ENCODE peak calls at places on chromosome 1, in nine cellular contexts. S, Z, F, I, N, Y, G, U and Q are unnamed samples. For H3K36me3 and H3K27me3, the result is how much of the 10 kb centered on the place peaks cover.

GRCh38 chr1:31881698-31882000 is 56.5 kb downstream of the PTP4A2 start:
- DNase-seq in Z (no peak), S (no peak), G (peak), F (no peak), U (no peak), N (no peak), I (no peak), Y (no peak), Q (no peak)

GRCh38 chr1:42952353-42953001 is 6.2 kb downstream of the SLC2A1 start:
- DNase-seq in Z (no peak), F (no peak), G (no peak), S (no peak), U (no peak), Y (no peak), I (no peak), N (no peak), Q (no peak)

GRCh38 chr1:173206816-173207595 is at the start of gene TNFSF4:
- DNase-seq in Z (no peak), Y (no peak), F (no peak), G (no peak), N (no peak), U (no peak), S (no peak), I (no peak), Q (no peak)

GRCh38 chr1:164703971-164704411 is 145.0 kb downstream of the PBX1 start:
- DNase-seq in Z (no peak), F (no peak), N (no peak), S (no peak), I (no peak), U (no peak), Y (no peak), G (no peak), Q (no peak)

GRCh38 chr1:18726388-18726787 is 95.7 kb downstream of the PAX7 start:
- DNase-seq in U (no peak), N (no peak), F (no peak), Y (no peak), G (no peak), I (no peak), S (no peak), Z (no peak), Q (no peak)

GRCh38 chr1:212070720-212071302 is 35.3 kb downstream of the DTL start:
- DNase-seq in S (no peak), F (no peak), Z (no peak), G (peak), Y (no peak), N (no peak), I (peak), U (peak), Q (no peak)

GRCh38 chr1:20150969-20151368 is 11.8 kb downstream of the PLA2G2F start:
- DNase-seq in N (no peak), F (no peak), U (no peak), Z (no peak), G (no peak), I (no peak), S (no peak), Y (no peak), Q (no peak)

GRCh38 chr1:75797273-75797588 is 549 bp downstream of the MSH4 start:
- DNase-seq in U (no peak), G (no peak), Z (no peak), N (no peak), I (no peak), Y (no peak), S (no peak), F (no peak), Q (no peak)

GRCh38 chr1:227365473-227366067 is 47.3 kb upstream of the CDC42BPA start:
- DNase-seq in N (no peak), Y (no peak), G (no peak), U (no peak), Z (no peak), S (no peak), I (no peak), F (no peak), Q (no peak)

GRCh38 chr1:165235777-165236285 is 120.7 kb downstream of the LMX1A start:
- DNase-seq in G (peak), S (peak), N (peak), Y (no peak), U (no peak), F (no peak), Z (no peak), I (no peak), Q (no peak)

GRCh38 chr1:79519084-79519760 is 512.7 kb upstream of the ADGRL4 start:
- DNase-seq in S (no peak), F (no peak), Y (no peak), G (no peak), I (no peak), Z (no peak), N (no peak), U (no peak), Q (no peak)

GRCh38 chr1:181126871-181127587 is 38.5 kb downstream of the IER5 start:
- DNase-seq in I (no peak), S (no peak), G (peak), N (peak), F (no peak), Z (no peak), Y (no peak), U (no peak), Q (no peak)

GRCh38 chr1:54545916-54546635 is 2.0 kb upstream of the ACOT11 start:
- DNase-seq in S (no peak), I (no peak), Z (no peak), U (no peak), Y (no peak), F (no peak), N (no peak), G (no peak), Q (no peak)

GRCh38 chr1:30906631-30907389 is 1.7 kb downstream of the SDC3 start:
- DNase-seq in G (no peak), I (no peak), N (no peak), F (no peak), Y (peak), Z (no peak), S (no peak), U (no peak), Q (no peak)

GRCh38 chr1:162663589-162664030 is 31.3 kb downstream of the DDR2 start:
- DNase-seq in Y (no peak), S (no peak), F (peak), I (no peak), N (no peak), Z (no peak), U (no peak), G (no peak), Q (peak)

GRCh38 chr1:91827094-91828006 is 58.6 kb downstream of the TGFBR3 start:
- DNase-seq in I (no peak), G (no peak), U (no peak), N (no peak), Y (no peak), F (no peak), S (peak), Z (no peak), Q (no peak)

GRCh38 chr1:27637052-27637451 is 2.1 kb upstream of the FGR start:
- DNase-seq in S (no peak), N (no peak), Z (no peak), F (no peak), G (no peak), I (no peak), U (no peak), Y (no peak), Q (no peak)

GRCh38 chr1:209704584-209704983 is at the start of gene HSD11B1:
- DNase-seq in F (peak), N (peak), Y (peak), G (no peak), Z (peak), S (peak), U (no peak), I (no peak), Q (peak)

GRCh38 chr1:222824641-222825040 is 9.8 kb downstream of the DISP1 start:
- DNase-seq in Z (no peak), G (no peak), U (no peak), Y (no peak), I (no peak), F (no peak), S (no peak), N (no peak), Q (no peak)

GRCh38 chr1:232317336-232317735 is 312.6 kb downstream of the SIPA1L2 start:
- DNase-seq in I (peak), N (no peak), Z (no peak), Y (no peak), U (no peak), S (no peak), F (no peak), G (no peak), Q (no peak)

GRCh38 chr1:74641876-74642275 is 31.7 kb downstream of the ERICH3 start:
- DNase-seq in S (no peak), G (no peak), Z (no peak), Y (no peak), N (no peak), F (no peak), I (peak), U (no peak), Q (no peak)

GRCh38 chr1:234478152-234478480 is 863 bp downstream of the TARBP1 start:
- DNase-seq in U (no peak), G (peak), F (peak), S (peak), N (peak), Y (peak), Z (no peak), I (no peak), Q (no peak)

GRCh38 chr1:107648071-107648470 is 316.9 kb downstream of the VAV3 start:
- DNase-seq in N (no peak), Z (no peak), I (no peak), U (peak), G (no peak), S (no peak), Y (no peak), F (no peak), Q (no peak)

GRCh38 chr1:4121293-4121684 is 221.2 kb upstream of the C1orf174 start:
- DNase-seq in G (no peak), S (no peak), Y (no peak), I (no peak), F (no peak), Z (peak), N (no peak), U (no peak), Q (no peak)

GRCh38 chr1:11168731-11169130 is 20.4 kb upstream of the ANGPTL7 start:
- DNase-seq in S (no peak), U (no peak), F (no peak), G (no peak), N (no peak), Y (no peak), I (no peak), Z (no peak), Q (no peak)

GRCh38 chr1:241808265-241808664 is 39.7 kb upstream of the EXO1 start:
- DNase-seq in U (no peak), G (no peak), S (no peak), N (no peak), F (no peak), Y (no peak), Z (no peak), I (no peak), Q (no peak)

GRCh38 chr1:185767721-185768120 is 33.5 kb downstream of the HMCN1 start:
- DNase-seq in I (no peak), G (no peak), F (no peak), U (no peak), N (no peak), S (no peak), Y (no peak), Z (no peak), Q (no peak)

GRCh38 chr1:39900662-39901485 is 843 bp downstream of the MYCL start:
- DNase-seq in N (peak), Y (peak), I (no peak), Z (no peak), G (peak), U (no peak), F (no peak), S (peak), Q (no peak)

GRCh38 chr1:219281834-219282233 is 108.2 kb downstream of the LYPLAL1 start:
- DNase-seq in F (no peak), Y (no peak), N (no peak), S (no peak), I (no peak), G (no peak), Z (no peak), U (no peak), Q (no peak)

GRCh38 chr1:219788091-219788490 is 140.3 kb downstream of the SLC30A10 start:
- DNase-seq in I (no peak), U (no peak), N (no peak), Y (no peak), G (no peak), F (no peak), Z (no peak), S (no peak), Q (no peak)

GRCh38 chr1:221840511-221841243 is 98.8 kb upstream of the DUSP10 start:
- DNase-seq in Y (no peak), N (no peak), I (no peak), U (no peak), G (no peak), Z (peak), S (no peak), F (peak), Q (no peak)

GRCh38 chr1:26922201-26922729 is 722 bp downstream of the NUDC start:
- DNase-seq in N (no peak), S (no peak), U (no peak), Y (no peak), Z (no peak), I (no peak), G (no peak), F (no peak), Q (no peak)

GRCh38 chr1:109838838-109839240 is 71.8 kb upstream of the CSF1 start:
- DNase-seq in N (no peak), Z (no peak), S (no peak), I (no peak), Y (no peak), U (no peak), F (no peak), G (no peak), Q (no peak)

GRCh38 chr1:207049974-207050391 is 1.0 kb downstream of the YOD1 start:
- DNase-seq in Y (no peak), N (no peak), F (peak), I (no peak), S (peak), G (peak), U (no peak), Z (no peak), Q (no peak)

GRCh38 chr1:33903210-33903589 is 39.3 kb downstream of the HMGB4 start:
- DNase-seq in Z (no peak), U (peak), I (peak), S (no peak), F (no peak), Y (no peak), N (no peak), G (no peak), Q (peak)

DNA sequence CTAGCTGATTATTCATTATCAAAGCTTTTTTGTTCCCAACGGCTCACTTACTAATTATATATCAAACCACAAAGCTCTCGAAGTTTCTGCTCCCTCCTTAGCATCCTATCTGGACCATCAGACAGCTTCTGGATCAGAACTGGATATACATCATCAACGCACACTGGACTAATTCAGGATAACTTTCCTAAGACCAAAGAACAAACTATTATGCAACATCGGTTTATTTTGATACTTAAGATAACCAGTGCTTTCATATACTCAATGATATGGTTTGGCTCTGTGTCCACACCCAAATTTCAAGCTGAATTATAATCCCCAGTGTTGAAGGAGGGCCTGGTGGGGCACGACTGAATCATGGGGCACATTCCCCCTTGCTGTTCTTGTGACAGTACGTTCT is 110.8 kb downstream of the SMYD3 start:
- DNase-seq in F (no peak), G (no peak), Z (no peak), Y (no peak), N (no peak), S (no peak), I (no peak), U (no peak), Q (no peak)
- H3K36me3 ChIP-seq in F (under half), G (under half), Z (under half), Y (under half), N (under half), S (under half), I (under half), U (under half), Q (under half)

GRCh38 chr1:58545591-58546519 is 671 bp downstream of the OMA1 start:
- DNase-seq in S (peak), F (peak), U (no peak), Z (peak), I (no peak), N (peak), G (peak), Y (peak), Q (peak)

GRCh38 chr1:58548381-58548780 is 1.9 kb upstream of the OMA1 start:
- DNase-seq in Z (no peak), N (no peak), G (no peak), U (no peak), Y (no peak), S (no peak), I (no peak), F (no peak), Q (no peak)

GRCh38 chr1:58549231-58549958 is 2.9 kb upstream of the OMA1 start:
- DNase-seq in Y (no peak), F (no peak), G (no peak), Z (no peak), S (no peak), N (no peak), U (no peak), I (no peak), Q (no peak)

GRCh38 chr1:58551741-58552140 is 5.2 kb upstream of the OMA1 start:
- DNase-seq in Z (no peak), U (no peak), G (no peak), S (no peak), I (no peak), F (no peak), N (no peak), Y (no peak), Q (no peak)

GRCh38 chr1:58546520-58547308 is at the start of gene OMA1:
- DNase-seq in Z (peak), U (peak), N (peak), S (peak), Y (peak), I (peak), G (peak), F (peak), Q (peak)
- TF ChIP-seq CTCF in Z (peak), U (peak), N (peak), S (peak), Y (peak), I (peak), G (peak), F (peak), Q (peak)

DNA sequence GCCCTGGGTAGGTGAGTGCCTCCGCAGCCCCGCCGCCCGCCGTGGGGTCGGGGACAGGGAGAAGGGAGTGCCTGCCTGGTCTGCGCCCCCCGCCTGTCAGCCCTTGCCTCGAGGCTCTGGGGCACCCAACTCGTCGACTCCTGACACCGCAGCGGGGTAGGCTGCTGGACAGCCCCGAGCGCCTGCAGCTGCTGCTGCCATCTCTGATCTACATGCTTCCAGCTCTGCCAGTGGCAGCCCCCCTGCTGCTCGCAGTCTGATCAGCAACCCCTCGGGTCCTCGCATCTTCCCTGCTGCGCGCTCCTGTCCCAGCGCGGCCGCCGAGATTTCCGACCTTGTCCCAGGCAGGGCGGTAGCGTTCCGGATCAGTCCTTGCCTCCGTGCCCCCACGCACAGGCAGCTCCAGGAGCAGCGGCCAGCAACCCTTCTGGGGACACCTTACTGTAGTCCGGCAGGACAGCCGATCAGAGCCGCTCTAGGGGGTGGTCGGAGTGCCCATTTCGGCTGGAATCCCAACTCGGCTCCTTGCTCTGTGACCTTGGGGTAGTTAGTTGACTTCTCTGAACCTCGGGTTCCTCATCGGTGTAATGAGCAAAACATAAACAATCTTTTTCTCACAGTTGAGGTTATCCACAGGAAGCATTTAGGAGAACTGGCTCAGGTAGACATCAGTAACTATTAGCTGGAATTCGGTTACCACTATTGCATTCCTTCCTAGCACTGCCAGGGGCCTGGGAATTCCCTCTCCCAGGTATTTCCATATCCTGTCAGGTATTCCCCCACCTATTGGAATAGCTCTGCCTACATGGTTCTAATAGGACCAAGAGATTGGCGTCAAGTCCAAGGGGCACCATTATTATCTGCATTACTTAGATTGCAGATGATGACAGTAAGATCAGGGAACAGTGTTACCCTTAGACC is 608 bp downstream of the BCAN start:
- DNase-seq in U (no peak), Y (no peak), G (peak), Z (no peak), F (no peak), I (no peak), N (no peak), S (no peak), Q (no peak)
- H3K27me3 ChIP-seq in U (half or more), Y (half or more), G (half or more), Z (half or more), F (under half), I (half or more), N (under half), S (under half), Q (half or more)

DNA sequence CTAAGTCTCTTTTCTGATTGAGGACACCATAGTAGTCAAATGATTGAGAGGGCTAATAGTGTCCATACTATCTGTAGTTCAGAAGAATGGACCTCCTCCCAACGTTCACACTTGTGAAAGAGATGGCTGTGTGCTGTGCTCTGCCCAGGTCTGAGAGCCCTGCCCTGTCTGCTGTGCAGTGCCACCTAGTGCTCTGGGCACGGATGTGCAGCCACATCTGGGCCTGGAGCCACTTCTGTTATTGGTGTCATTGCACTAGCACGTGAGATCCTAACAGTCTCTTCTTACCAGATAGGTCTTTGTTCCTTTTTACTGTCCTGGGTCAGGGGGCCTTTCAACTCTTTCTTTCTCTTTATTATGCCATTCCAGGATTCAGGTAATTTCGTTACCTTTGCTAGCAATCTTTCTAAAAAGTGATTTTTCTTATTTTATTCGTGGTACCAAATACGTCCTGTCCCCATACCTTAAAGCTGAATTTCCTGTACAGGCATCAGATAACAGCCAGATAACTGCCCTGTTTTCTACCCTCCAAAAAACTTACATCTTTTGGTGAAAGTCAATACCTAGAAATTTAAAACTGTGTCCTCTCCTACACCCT is 21.7 kb downstream of the INTS3 start:
- DNase-seq in U (peak), N (peak), I (no peak), F (peak), Z (peak), S (peak), G (peak), Y (peak), Q (peak)
- H3K36me3 ChIP-seq in U (under half), N (under half), I (under half), F (half or more), Z (half or more), S (under half), G (half or more), Y (half or more), Q (under half)

GRCh38 chr1:1285618-1286311 is 5.5 kb downstream of the SCNN1D start:
- DNase-seq in U (no peak), G (no peak), S (peak), Z (no peak), Y (no peak), I (no peak), N (peak), F (no peak), Q (no peak)

GRCh38 chr1:1285102-1285571 is 4.9 kb downstream of the SCNN1D start:
- DNase-seq in F (no peak), I (no peak), N (no peak), U (no peak), G (no peak), Y (no peak), S (no peak), Z (no peak), Q (no peak)

GRCh38 chr1:1287288-1288110 is 7.3 kb downstream of the SCNN1D start:
- DNase-seq in Z (no peak), S (peak), F (no peak), G (no peak), U (no peak), I (no peak), N (no peak), Y (no peak), Q (no peak)

GRCh38 chr1:1284370-1285101 is 4.3 kb downstream of the SCNN1D start:
- DNase-seq in U (no peak), N (no peak), F (no peak), Y (no peak), S (no peak), G (no peak), Z (no peak), I (no peak), Q (no peak)

GRCh38 chr1:1286313-1287261 is 6.4 kb downstream of the SCNN1D start:
- DNase-seq in G (no peak), N (peak), F (no peak), U (no peak), I (no peak), Z (no peak), Y (peak), S (no peak), Q (no peak)
- TF ChIP-seq CTCF in G (no peak), N (no peak), F (no peak), U (no peak), I (no peak), Z (no peak), Y (no peak), S (no peak), Q (no peak)

GRCh38 chr1:44568128-44568900 is 106.0 kb downstream of the TMEM53 start:
- DNase-seq in U (no peak), I (no peak), Y (no peak), F (no peak), N (no peak), G (no peak), S (no peak), Z (no peak), Q (no peak)
- H3K27me3 ChIP-seq in U (under half), I (under half), Y (under half), F (under half), N (under half), G (under half), S (under half), Z (under half), Q (under half)